ENCODE peak calls at places on chromosomes 16 and 17, in four cellular contexts. A is OCI-LY7, P is PC-3, B is HCT116. L is an unnamed sample. For H4K20me1, the result is how much of the 10 kb centered on the place peaks cover.

GRCh38 chr17:6639651-6640535 is 618 bp downstream of the KIAA0753 start:
- DNase-seq in B (no peak), P (peak), A (peak), L (peak)

GRCh38 chr17:60888812-60889709 is 211.4 kb downstream of the BCAS3 start:
- DNase-seq in B (no peak), A (no peak), P (peak), L (peak)

GRCh38 chr16:8634991-8635736 is 13.7 kb downstream of the METTL22 start:
- DNase-seq in B (no peak), P (peak), A (peak), L (peak)

GRCh38 chr16:28326881-28327610 is 34.7 kb downstream of the SBK1 start:
- DNase-seq in P (peak), A (peak), B (peak), L (peak)

GRCh38 chr17:15351925-15352324 is 10.5 kb upstream of the TEKT3 start:
- DNase-seq in P (peak), A (no peak), B (no peak), L (peak)

GRCh38 chr16:72990003-72990521 is 57.9 kb downstream of the ZFHX3 start:
- DNase-seq in A (no peak), B (peak), P (peak), L (peak)

GRCh38 chr17:752620-753219 is 656 bp upstream of the GEMIN4 start:
- DNase-seq in P (no peak), A (no peak), B (no peak), L (peak)

GRCh38 chr16:22347100-22347820 is 27.2 kb downstream of the CDR2 start:
- DNase-seq in P (no peak), A (no peak), B (no peak), L (no peak)

GRCh38 chr17:1563786-1564613 is 1.4 kb upstream of the PITPNA start:
- DNase-seq in A (no peak), B (no peak), P (peak), L (peak)

GRCh38 chr16:55955439-55955838 is 80.3 kb upstream of the CES5A start:
- DNase-seq in P (no peak), A (no peak), B (no peak), L (no peak)

GRCh38 chr17:48753794-48754499 is 25.4 kb upstream of the HOXB13 start:
- DNase-seq in B (no peak), A (no peak), P (peak), L (peak)

GRCh38 chr17:40949406-40949805 is 12.0 kb upstream of the KRT23 start:
- DNase-seq in P (no peak), B (no peak), A (no peak), L (no peak)

GRCh38 chr17:76076765-76077581 is 2.0 kb upstream of the ZACN start:
- DNase-seq in B (no peak), P (no peak), A (no peak), L (peak)

GRCh38 chr17:75681289-75681688 is 14.2 kb downstream of the SAP30BP start:
- DNase-seq in P (peak), B (no peak), A (no peak), L (no peak)

GRCh38 chr17:69500911-69501429 is 86.5 kb downstream of the MAP2K6 start:
- DNase-seq in A (no peak), P (no peak), B (no peak), L (no peak)
- H3K4me2 ChIP-seq in A (no peak), P (no peak), B (no peak), L (peak)

DNA sequence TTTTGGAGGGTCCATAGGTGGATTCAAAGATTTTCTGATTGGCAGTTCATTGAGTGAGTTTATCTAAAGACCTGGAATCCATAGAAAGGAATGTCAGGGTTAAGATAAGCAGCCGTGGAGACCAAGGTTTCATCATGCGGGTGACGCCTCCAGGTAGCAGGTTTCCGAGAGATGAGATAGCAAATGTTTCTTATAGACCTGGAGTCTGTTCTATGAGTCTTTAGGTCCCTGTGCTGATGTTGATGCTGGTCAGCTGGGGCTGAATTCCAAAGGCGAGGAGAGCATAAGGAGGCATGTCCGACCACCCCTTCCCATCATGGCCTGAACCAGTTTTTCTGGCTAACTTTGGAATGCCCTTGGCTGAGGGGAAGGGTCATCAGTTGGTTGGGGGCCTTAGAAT is 80.2 kb downstream of the RAP1GAP2 start:
- DNase-seq in A (no peak), B (no peak), P (no peak), L (no peak)
- H4K20me1 ChIP-seq in A (under half), B (under half), P (under half), L (under half)

GRCh38 chr16:84614914-84615813 is 2.7 kb downstream of the COTL1 start:
- DNase-seq in B (no peak), P (no peak), A (no peak), L (no peak)
- H3K4me3 ChIP-seq in B (no peak), P (peak), A (peak), L (peak)

GRCh38 chr16:67961551-67961957 is 6.9 kb downstream of the SLC12A4 start:
- DNase-seq in B (no peak), A (no peak), P (peak), L (no peak)
- H3K4me2 ChIP-seq in B (no peak), A (no peak), P (no peak), L (no peak)

DNA sequence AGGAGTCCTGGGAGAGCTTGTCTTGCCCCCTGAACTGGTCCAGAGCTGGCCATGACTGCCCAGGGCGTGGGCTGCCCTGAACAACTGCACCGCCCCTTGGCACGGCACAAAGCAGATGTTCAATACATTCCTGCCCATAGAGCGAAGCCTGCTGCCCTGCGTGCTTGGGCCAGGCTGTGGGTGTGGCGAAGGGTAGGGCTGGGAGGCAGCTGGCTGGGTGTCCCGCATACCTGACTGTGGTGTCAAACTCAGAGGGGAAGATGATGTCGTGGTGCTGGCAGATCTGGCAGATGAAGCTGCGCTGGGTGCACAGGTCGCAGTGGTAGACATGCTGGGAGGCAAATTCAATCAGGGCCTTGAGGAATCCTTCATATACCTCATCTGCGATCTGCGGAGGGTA is 124.2 kb upstream of the SMURF2 start:
- DNase-seq in A (no peak), P (peak), B (no peak), L (peak)
- H4K20me1 ChIP-seq in A (under half), P (under half), B (under half), L (under half)

GRCh38 chr16:51035711-51036110 is 115.4 kb downstream of the SALL1 start:
- DNase-seq in B (no peak), A (no peak), P (no peak), L (no peak)
- H3K4me3 ChIP-seq in B (no peak), A (no peak), P (no peak), L (no peak)

GRCh38 chr17:78575899-78576298 is 1.3 kb downstream of the DNAH17 start:
- DNase-seq in A (no peak), P (no peak), B (no peak), L (no peak)

GRCh38 chr17:78576389-78577112 is 645 bp downstream of the DNAH17 start:
- DNase-seq in B (no peak), P (no peak), A (no peak), L (no peak)

GRCh38 chr17:78573955-78574354 is 3.2 kb downstream of the DNAH17 start:
- DNase-seq in P (peak), B (peak), A (peak), L (peak)

GRCh38 chr17:78577296-78577695 is at the start of gene DNAH17:
- DNase-seq in A (no peak), B (no peak), P (no peak), L (no peak)

DNA sequence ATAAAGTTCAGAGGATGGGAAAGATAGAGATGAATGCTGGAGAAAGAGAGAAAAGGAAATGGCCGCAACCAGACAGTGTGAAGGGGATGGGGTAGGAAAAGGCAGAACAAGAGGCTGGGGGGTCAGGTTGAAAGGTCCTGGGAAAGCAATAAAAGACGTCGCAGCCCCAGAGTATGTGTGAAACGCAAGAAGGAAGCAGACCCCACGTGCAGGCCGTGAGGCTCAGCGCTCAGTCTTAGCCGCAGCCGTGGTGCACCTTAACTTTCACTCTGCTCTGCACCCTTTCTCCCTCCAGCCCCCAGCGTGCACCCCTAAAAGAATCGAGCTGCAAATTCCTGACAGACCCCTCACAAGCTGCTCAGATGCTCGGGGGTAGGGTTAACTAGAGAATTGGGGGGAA is 1.9 kb downstream of the DNAH17 start:
- DNase-seq in A (no peak), P (no peak), B (no peak), L (no peak)
- H3K4me2 ChIP-seq in A (no peak), P (no peak), B (no peak), L (no peak)

DNA sequence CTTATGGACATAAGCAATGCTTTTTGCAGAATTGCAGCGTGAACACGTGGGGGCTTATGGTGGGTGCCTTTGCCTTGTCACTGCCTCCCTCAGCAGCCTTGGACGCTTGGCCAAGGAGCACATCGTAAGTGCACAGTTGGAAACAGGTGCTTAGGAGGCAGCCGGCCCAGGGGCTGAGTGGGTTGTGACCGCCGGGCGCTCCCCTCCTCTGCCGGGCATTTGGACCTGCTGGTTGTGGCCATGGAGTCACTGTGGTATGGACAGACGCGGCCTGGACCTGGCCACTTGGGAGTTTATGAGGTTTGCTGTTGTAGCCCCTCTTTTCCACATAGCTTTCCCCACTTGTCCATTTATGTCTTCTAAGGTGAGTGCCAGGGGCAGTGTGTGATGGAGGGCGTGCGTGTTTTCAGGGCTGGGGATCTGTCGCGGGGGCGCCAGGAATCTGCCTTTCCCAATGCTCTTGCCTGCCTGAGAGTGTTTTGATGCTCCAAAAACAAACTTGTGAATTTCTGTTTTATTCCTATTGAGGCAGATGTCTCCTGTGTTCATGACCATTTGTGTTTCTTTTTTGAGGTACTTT is 49.2 kb downstream of the PDPK1 start:
- DNase-seq in P (no peak), A (no peak), B (no peak), L (no peak)
- H4K20me1 ChIP-seq in P (under half), A (under half), B (under half), L (under half)

DNA sequence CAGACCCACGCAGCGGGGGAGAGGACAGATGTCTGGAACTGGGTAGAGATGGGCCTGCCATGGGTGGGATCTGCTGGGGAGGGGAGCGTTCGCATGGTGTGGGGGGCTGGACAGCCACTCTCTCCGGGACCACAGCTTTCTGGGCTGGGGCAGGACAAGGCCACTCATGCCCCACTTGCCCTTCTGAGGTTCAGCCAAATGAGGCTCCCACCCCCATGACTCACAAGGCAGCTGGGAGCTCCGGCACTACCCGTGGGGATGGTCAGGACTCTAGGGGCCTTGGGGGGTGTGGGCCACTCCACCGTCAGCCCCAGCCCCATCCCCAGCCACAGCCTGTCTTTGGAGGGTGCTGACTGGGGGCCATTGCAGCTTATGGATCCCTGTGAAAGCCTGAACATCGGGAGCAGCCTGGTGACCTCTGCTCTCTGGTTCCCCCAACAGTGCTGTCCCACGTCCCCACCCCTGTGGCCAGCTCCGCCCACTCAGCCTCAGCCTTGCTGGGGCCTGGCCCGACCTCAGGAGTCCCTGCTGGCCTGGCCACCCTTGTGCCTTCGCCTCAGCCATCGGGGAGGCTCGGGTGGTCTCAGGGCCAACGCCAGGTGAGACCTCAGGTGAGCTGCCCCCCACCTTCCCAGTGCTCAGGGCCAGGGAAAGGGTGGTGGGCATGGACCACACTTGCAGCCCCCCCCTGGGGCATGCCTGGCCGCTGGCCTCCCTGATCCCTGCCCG is 4.7 kb upstream of the CDH15 start:
- DNase-seq in A (no peak), P (no peak), B (no peak), L (peak)
- H3K4me3 ChIP-seq in A (no peak), P (no peak), B (no peak), L (peak)

GRCh38 chr17:2863204-2863603 is 67.0 kb downstream of the RAP1GAP2 start:
- DNase-seq in P (no peak), B (no peak), A (no peak), L (no peak)
- H3K4me2 ChIP-seq in P (no peak), B (no peak), A (no peak), L (no peak)

L was measured in osteoblast.